ENCODE peak calls at places on chromosomes 11 and 22, in ten cellular contexts. A is NCI-H1930; N is AG04450; S is AG09319; U is stimulated activated CD8-positive, alpha-beta memory T cell treated with anti-CD3 and anti-CD28 coated beads, Interleukin-15, amount 100 ng/mL, for 4 hours; I is activated T-helper 9 cell treated with anti-CD3 and anti-CD28 coated beads, Interleukin-2, amount 50 U/mL, for 16 hours; Z is activated CD8-positive, alpha-beta memory T cell treated with anti-CD3 and anti-CD28 coated beads, Interleukin-2, amount 50 U/mL, for 48 hours; G is stimulated activated CD4-positive, alpha-beta T cell treated with anti-CD3 and anti-CD28 coated beads, Interleukin-1b, Interleukin-23, amount 100 ng/mL, for 1 hour; Q is EL; R is fibroblast of the conjunctiva. X is an unnamed sample.
A peak's percentile ranks its signal among the peaks of the same experiment; 100 is the strongest.

GRCh38 chr11:102683277-102683676 is 22.3 kb downstream of the MMP27 start:
- DNase-seq in A (no peak), N (no peak), S (no peak), U (no peak), I (no peak), Z (no peak), G (no peak), Q (no peak), R (no peak), X (no peak)

GRCh38 chr11:353315-353857 is 15.9 kb upstream of the B4GALNT4 start:
- DNase-seq in A (no peak), N (peak; percentile 63), S (peak; percentile 91), U (no peak), I (no peak), Z (peak; percentile 54), G (no peak), Q (peak; percentile 65), R (peak; percentile 92), X (no peak)

GRCh38 chr11:33377852-33378385 is 120.7 kb downstream of the HIPK3 start:
- DNase-seq in A (no peak), N (no peak), S (no peak), U (no peak), I (no peak), Z (no peak), G (no peak), Q (peak; percentile 33), R (no peak), X (peak; percentile 20)

GRCh38 chr11:11660351-11660750 is 38.5 kb upstream of the GALNT18 start:
- DNase-seq in A (no peak), N (no peak), S (no peak), U (no peak), I (no peak), Z (no peak), G (no peak), Q (no peak), R (no peak), X (no peak)

GRCh38 chr11:102263604-102264003 is 53.7 kb upstream of the BIRC3 start:
- DNase-seq in A (no peak), N (no peak), S (no peak), U (no peak), I (no peak), Z (no peak), G (no peak), Q (no peak), R (no peak), X (no peak)

GRCh38 chr11:13534358-13534757 is 38.6 kb upstream of the PTH start:
- DNase-seq in A (no peak), N (no peak), S (no peak), U (no peak), I (no peak), Z (no peak), G (no peak), Q (no peak), R (no peak), X (no peak)

GRCh38 chr22:29129644-29130201 is 56.9 kb downstream of the KREMEN1 start:
- DNase-seq in A (no peak), N (no peak), S (no peak), U (no peak), I (no peak), Z (no peak), G (no peak), Q (no peak), R (no peak), X (no peak)

GRCh38 chr22:46421272-46421671 is 85.8 kb downstream of the TRMU start:
- DNase-seq in A (no peak), N (no peak), S (no peak), U (peak; percentile 9), I (no peak), Z (no peak), G (no peak), Q (no peak), R (no peak), X (no peak)

GRCh38 chr22:20777420-20778177 is 3.7 kb downstream of the SERPIND1 start:
- DNase-seq in A (no peak), N (peak; percentile 81), S (peak; percentile 76), U (no peak), I (no peak), Z (no peak), G (no peak), Q (peak; percentile 85), R (peak; percentile 65), X (peak; percentile 41)

GRCh38 chr11:133982901-133983300 is 26.1 kb upstream of the IGSF9B start:
- DNase-seq in A (no peak), N (no peak), S (no peak), U (no peak), I (no peak), Z (no peak), G (no peak), Q (no peak), R (no peak), X (no peak)

GRCh38 chr11:35515224-35515623 is 10.2 kb downstream of the PAMR1 start:
- DNase-seq in A (no peak), N (peak; percentile 73), S (no peak), U (no peak), I (no peak), Z (no peak), G (no peak), Q (peak; percentile 87), R (peak; percentile 58), X (no peak)

GRCh38 chr11:126375726-126376125 is 20.2 kb downstream of the ST3GAL4 start:
- DNase-seq in A (no peak), N (no peak), S (no peak), U (no peak), I (no peak), Z (no peak), G (no peak), Q (no peak), R (no peak), X (peak; percentile 59)

X was measured in pulmonary artery endothelial cell.